ENCODE peak calls at places on chromosomes 1 and 21, in nine cellular contexts. E is tibial artery; H is stimulated activated CD4-positive, alpha-beta T cell treated with anti-CD3 and anti-CD28 coated beads, TNF-alpha, amount 100 ng/mL, for 48 hours; O is GM18507; J is A549; M is HS-27A; X is substantia nigra; R is AG04450; G is heart right ventricle. S is an unnamed sample.

GRCh38 chr1:169957884-169958283 is 64.2 kb upstream of the SCYL3 start:
- DNase-seq in E (no peak), H (no peak), O (no peak), J (no peak), M (no peak), X (no peak), R (no peak), G (no peak), S (no peak)

GRCh38 chr1:244273262-244273844 is 178.4 kb downstream of the ADSS2 start:
- DNase-seq in E (no peak), H (no peak), O (no peak), J (no peak), M (no peak), X (no peak), R (no peak), G (no peak), S (no peak)

GRCh38 chr1:41795205-41795762 is 123.4 kb downstream of the HIVEP3 start:
- DNase-seq in E (no peak), H (no peak), O (no peak), J (no peak), M (no peak), X (no peak), R (no peak), G (no peak), S (no peak)

GRCh38 chr1:211951856-211952255 is 83.5 kb downstream of the INTS7 start:
- DNase-seq in E (no peak), H (no peak), O (peak; percentile 23), J (no peak), M (no peak), X (no peak), R (peak; percentile 7), G (no peak), S (no peak)

GRCh38 chr1:198662821-198663220 is 24.0 kb downstream of the PTPRC start:
- DNase-seq in E (no peak), H (no peak), O (no peak), J (no peak), M (no peak), X (no peak), R (no peak), G (no peak), S (no peak)

GRCh38 chr1:199546323-199546722 is 481.2 kb upstream of the NR5A2 start:
- DNase-seq in E (no peak), H (no peak), O (no peak), J (no peak), M (no peak), X (no peak), R (no peak), G (no peak), S (no peak)

GRCh38 chr1:231857609-231858008 is 231.0 kb downstream of the DISC1 start:
- DNase-seq in E (no peak), H (no peak), O (no peak), J (no peak), M (no peak), X (no peak), R (no peak), G (no peak), S (no peak)

GRCh38 chr1:181783208-181783607 is 278.3 kb downstream of the ZNF648 start:
- DNase-seq in E (no peak), H (no peak), O (no peak), J (no peak), M (no peak), X (no peak), R (no peak), G (no peak), S (no peak)

GRCh38 chr1:84758968-84759491 is 68.8 kb upstream of the SSX2IP start:
- DNase-seq in E (peak; percentile 69), H (no peak), O (no peak), J (no peak), M (peak; percentile 51), X (no peak), R (no peak), G (no peak), S (peak; percentile 44)

GRCh38 chr1:234969630-234970370 is 158.8 kb downstream of the TOMM20 start:
- DNase-seq in E (no peak), H (no peak), O (no peak), J (no peak), M (no peak), X (peak; percentile 52), R (peak; percentile 88), G (peak; percentile 76), S (no peak)

GRCh38 chr1:186076006-186076405 is 299.0 kb downstream of the TPR start:
- DNase-seq in E (no peak), H (no peak), O (no peak), J (no peak), M (no peak), X (no peak), R (no peak), G (no peak), S (no peak)

GRCh38 chr1:76065212-76065611 is 9.3 kb upstream of the ST6GALNAC3 start:
- DNase-seq in E (no peak), H (no peak), O (no peak), J (no peak), M (no peak), X (no peak), R (no peak), G (no peak), S (no peak)

GRCh38 chr1:68011786-68012375 is 38.5 kb downstream of the DIRAS3 start:
- DNase-seq in E (no peak), H (no peak), O (no peak), J (no peak), M (no peak), X (no peak), R (no peak), G (no peak), S (no peak)

GRCh38 chr1:243471754-243472725 is 216.2 kb downstream of the SDCCAG8 start:
- DNase-seq in E (no peak), H (no peak), O (no peak), J (no peak), M (no peak), X (no peak), R (no peak), G (no peak), S (no peak)

GRCh38 chr1:24142546-24143431 is at the start of gene IL22RA1:
- DNase-seq in E (peak; percentile 51), H (no peak), O (no peak), J (peak; percentile 40), M (no peak), X (no peak), R (no peak), G (peak; percentile 45), S (no peak)

GRCh38 chr1:64654519-64655341 is 90.1 kb upstream of the RAVER2 start:
- DNase-seq in E (no peak), H (no peak), O (no peak), J (no peak), M (no peak), X (no peak), R (no peak), G (no peak), S (no peak)

GRCh38 chr1:231612393-231613089 is 14.0 kb upstream of the DISC1 start:
- DNase-seq in E (no peak), H (no peak), O (no peak), J (no peak), M (no peak), X (no peak), R (no peak), G (no peak), S (no peak)

GRCh38 chr1:151371340-151371739 is 1.2 kb downstream of the SELENBP1 start:
- DNase-seq in E (peak; percentile 95), H (no peak), O (no peak), J (no peak), M (peak; percentile 9), X (peak; percentile 19), R (no peak), G (peak; percentile 53), S (peak; percentile 87)

GRCh38 chr1:109716121-109716520 is 4.1 kb downstream of the GSTM5 start:
- DNase-seq in E (no peak), H (no peak), O (no peak), J (no peak), M (no peak), X (no peak), R (no peak), G (no peak), S (no peak)

GRCh38 chr1:43358121-43358745 is 548 bp upstream of the CDC20 start:
- DNase-seq in E (no peak), H (no peak), O (no peak), J (peak; percentile 58), M (no peak), X (no peak), R (no peak), G (no peak), S (no peak)

GRCh38 chr1:36203554-36204346 is 20.5 kb upstream of the THRAP3 start:
- DNase-seq in E (peak; percentile 88), H (no peak), O (no peak), J (no peak), M (no peak), X (peak; percentile 23), R (no peak), G (peak; percentile 67), S (peak; percentile 36)

GRCh38 chr1:16971330-16972209 is 8.8 kb downstream of the MFAP2 start:
- DNase-seq in E (peak; percentile 79), H (no peak), O (no peak), J (no peak), M (no peak), X (no peak), R (no peak), G (no peak), S (peak; percentile 59)

GRCh38 chr1:159756397-159756796 is 24.4 kb upstream of the DUSP23 start:
- DNase-seq in E (no peak), H (no peak), O (no peak), J (no peak), M (no peak), X (no peak), R (no peak), G (no peak), S (no peak)

GRCh38 chr21:17467392-17467791 is 45.5 kb upstream of the CXADR start:
- DNase-seq in E (no peak), H (no peak), O (no peak), J (no peak), M (no peak), X (no peak), R (no peak), G (no peak), S (no peak)

GRCh38 chr1:37177230-37177864 is 143.0 kb upstream of the GRIK3 start:
- DNase-seq in E (no peak), H (no peak), O (no peak), J (peak; percentile 14), M (no peak), X (no peak), R (no peak), G (no peak), S (no peak)

GRCh38 chr21:29718081-29718815 is 221.5 kb downstream of the GRIK1 start:
- DNase-seq in E (no peak), H (no peak), O (no peak), J (no peak), M (no peak), X (no peak), R (no peak), G (no peak), S (no peak)

GRCh38 chr1:99525313-99525712 is 120.6 kb upstream of the PALMD start:
- DNase-seq in E (no peak), H (no peak), O (no peak), J (no peak), M (no peak), X (no peak), R (no peak), G (no peak), S (no peak)

GRCh38 chr1:198175418-198176170 is 18.8 kb downstream of the NEK7 start:
- DNase-seq in E (no peak), H (no peak), O (no peak), J (no peak), M (no peak), X (no peak), R (no peak), G (no peak), S (no peak)

GRCh38 chr1:30847358-30847972 is 61.1 kb downstream of the SDC3 start:
- DNase-seq in E (peak; percentile 83), H (no peak), O (no peak), J (no peak), M (no peak), X (peak; percentile 64), R (peak; percentile 50), G (peak; percentile 83), S (peak; percentile 75)

GRCh38 chr1:169892176-169892818 is 1.4 kb downstream of the SCYL3 start:
- DNase-seq in E (no peak), H (no peak), O (no peak), J (no peak), M (no peak), X (no peak), R (no peak), G (no peak), S (no peak)

GRCh38 chr1:54396280-54396903 is 9.8 kb downstream of the SSBP3 start:
- DNase-seq in E (no peak), H (no peak), O (no peak), J (no peak), M (no peak), X (no peak), R (no peak), G (no peak), S (no peak)

S was measured in ascending aorta.